ENCODE peak calls at places on chromosomes 5 and 9, in ten cellular contexts. V is GM12891; Y is MM.1S; B is pons; A is cardiac fibroblast; S is EL; D is HCT116; C is activated CD8-positive, alpha-beta memory T cell treated with anti-CD3 and anti-CD28 coated beads, Interleukin-2, amount 10 ng/mL, durations not matched to agents 7 days and 5 days; K is HTR-8/SVneo; W is ascending aorta. T is an unnamed sample.

GRCh38 chr5:158875272-158875679 is 224.4 kb downstream of the EBF1 start:
- DNase-seq in V (no peak), Y (peak), B (no peak), A (peak), S (peak), D (no peak), C (no peak), K (no peak), W (no peak), T (no peak)

GRCh38 chr5:24621809-24622208 is 23.0 kb downstream of the CDH10 start:
- DNase-seq in V (no peak), Y (no peak), B (no peak), A (peak), S (no peak), D (no peak), C (no peak), K (no peak), W (no peak), T (no peak)

GRCh38 chr9:76638001-76638400 is 126.2 kb upstream of the PCA3 start:
- DNase-seq in V (no peak), Y (no peak), B (no peak), A (no peak), S (no peak), D (no peak), C (no peak), K (no peak), W (no peak), T (no peak)

GRCh38 chr9:101311759-101312420 is 72.9 kb downstream of the BAAT start:
- DNase-seq in V (peak), Y (peak), B (peak), A (peak), S (peak), D (peak), C (no peak), K (peak), W (no peak), T (peak)

GRCh38 chr9:127170652-127171051 is 48.2 kb upstream of the ANGPTL2 start:
- DNase-seq in V (no peak), Y (no peak), B (no peak), A (no peak), S (no peak), D (no peak), C (peak), K (no peak), W (peak), T (no peak)

GRCh38 chr9:109035684-109036423 is 22.6 kb upstream of the CTNNAL1 start:
- DNase-seq in V (no peak), Y (no peak), B (no peak), A (peak), S (peak), D (peak), C (no peak), K (peak), W (peak), T (no peak)

GRCh38 chr5:142800776-142801494 is 30.8 kb downstream of the ARHGAP26 start:
- DNase-seq in V (no peak), Y (peak), B (no peak), A (no peak), S (no peak), D (no peak), C (peak), K (no peak), W (no peak), T (no peak)

GRCh38 chr5:75510836-75511434 is 494 bp downstream of the CERT1 start:
- DNase-seq in V (no peak), Y (peak), B (no peak), A (peak), S (no peak), D (no peak), C (peak), K (peak), W (peak), T (no peak)

GRCh38 chr5:154482528-154483449 is 4.8 kb upstream of the HAND1 start:
- DNase-seq in V (no peak), Y (no peak), B (no peak), A (no peak), S (no peak), D (no peak), C (no peak), K (no peak), W (no peak), T (no peak)

GRCh38 chr5:107670927-107671741 is at the start of gene EFNA5:
- DNase-seq in V (peak), Y (peak), B (no peak), A (peak), S (peak), D (peak), C (peak), K (peak), W (peak), T (peak)

GRCh38 chr5:14739538-14739937 is 75.0 kb downstream of the OTULIN start:
- DNase-seq in V (no peak), Y (no peak), B (no peak), A (peak), S (peak), D (no peak), C (no peak), K (peak), W (peak), T (no peak)

GRCh38 chr5:173634465-173634983 is 18.1 kb upstream of the BOD1 start:
- DNase-seq in V (no peak), Y (no peak), B (no peak), A (no peak), S (no peak), D (no peak), C (no peak), K (no peak), W (no peak), T (no peak)

GRCh38 chr9:137017791-137018497 is 10.1 kb downstream of the ABCA2 start:
- DNase-seq in V (no peak), Y (no peak), B (no peak), A (no peak), S (no peak), D (no peak), C (no peak), K (no peak), W (no peak), T (no peak)

GRCh38 chr5:95841914-95842812 is 19.6 kb upstream of the GLRX start:
- DNase-seq in V (no peak), Y (no peak), B (no peak), A (peak), S (peak), D (no peak), C (peak), K (no peak), W (peak), T (no peak)

GRCh38 chr5:99105216-99105615 is 176.4 kb upstream of the CHD1 start:
- DNase-seq in V (no peak), Y (no peak), B (peak), A (peak), S (no peak), D (no peak), C (no peak), K (no peak), W (no peak), T (no peak)

GRCh38 chr5:96752341-96753016 is 55.3 kb downstream of the ERAP1 start:
- DNase-seq in V (no peak), Y (peak), B (peak), A (peak), S (peak), D (peak), C (no peak), K (peak), W (no peak), T (peak)

GRCh38 chr5:177595026-177595585 is 3.1 kb downstream of the TMED9 start:
- DNase-seq in V (no peak), Y (no peak), B (no peak), A (no peak), S (no peak), D (no peak), C (no peak), K (no peak), W (peak), T (no peak)

GRCh38 chr5:142182840-142183239 is 74.3 kb downstream of the NDFIP1 start:
- DNase-seq in V (no peak), Y (no peak), B (no peak), A (no peak), S (no peak), D (no peak), C (no peak), K (no peak), W (no peak), T (no peak)

GRCh38 chr5:7650755-7651154 is 200.2 kb downstream of the CFAP90 start:
- DNase-seq in V (no peak), Y (no peak), B (peak), A (no peak), S (no peak), D (no peak), C (no peak), K (no peak), W (no peak), T (no peak)

GRCh38 chr9:98370300-98370975 is 115.0 kb upstream of the TBC1D2 start:
- DNase-seq in V (no peak), Y (no peak), B (no peak), A (no peak), S (no peak), D (no peak), C (no peak), K (no peak), W (no peak), T (no peak)